ENCODE peak calls at places on chromosomes 3 and 15, in seven cellular contexts. N is neuronal stem cell, Z is H9, D is mesendoderm, B is IMR-90, X is H1, T is trophoblast cell. K is an unnamed sample.

GRCh38 chr3:87313641-87314040 is 37.3 kb upstream of the POU1F1 start:
- DNase-seq in N (no peak), Z (no peak), D (no peak), B (no peak), X (no peak), T (no peak), K (no peak)

GRCh38 chr3:181252626-181253025 is 263.1 kb upstream of the DNAJC19 start:
- DNase-seq in N (no peak), Z (no peak), D (no peak), B (no peak), X (no peak), T (no peak), K (no peak)

GRCh38 chr15:32901192-32901591 is 183.4 kb downstream of the GREM1 start:
- DNase-seq in N (no peak), Z (no peak), D (no peak), B (no peak), X (no peak), T (no peak), K (no peak)

GRCh38 chr3:124174910-124175874 is 183.3 kb upstream of the ROPN1 start:
- DNase-seq in N (no peak), Z (no peak), D (no peak), B (no peak), X (no peak), T (no peak), K (no peak)

GRCh38 chr15:70086636-70087035 is 11.1 kb downstream of the TLE3 start:
- DNase-seq in N (no peak), Z (no peak), D (no peak), B (no peak), X (no peak), T (no peak), K (no peak)

GRCh38 chr3:42013652-42014442 is 51.9 kb upstream of the ULK4 start:
- DNase-seq in N (no peak), Z (no peak), D (no peak), B (no peak), X (no peak), T (peak), K (no peak)

GRCh38 chr3:39146611-39147373 is 6.6 kb downstream of the CSRNP1 start:
- DNase-seq in N (no peak), Z (peak), D (peak), B (peak), X (no peak), T (peak), K (peak)

GRCh38 chr3:124699686-124700396 is 30.4 kb upstream of the UMPS start:
- DNase-seq in N (no peak), Z (no peak), D (no peak), B (no peak), X (no peak), T (no peak), K (no peak)

GRCh38 chr15:89329329-89330084 is 5.1 kb downstream of the POLG start:
- DNase-seq in N (no peak), Z (no peak), D (no peak), B (no peak), X (no peak), T (no peak), K (no peak)

GRCh38 chr3:173932624-173933023 is 535.1 kb downstream of the NLGN1 start:
- DNase-seq in N (no peak), Z (no peak), D (peak), B (peak), X (no peak), T (no peak), K (peak)

GRCh38 chr3:126925411-126926171 is 57.3 kb upstream of the PLXNA1 start:
- DNase-seq in N (no peak), Z (no peak), D (no peak), B (peak), X (no peak), T (no peak), K (peak)

GRCh38 chr15:31457631-31458526 is 131.2 kb downstream of the KLF13 start:
- DNase-seq in N (no peak), Z (peak), D (no peak), B (peak), X (no peak), T (no peak), K (peak)

GRCh38 chr3:27216955-27217552 is 152.1 kb downstream of the NEK10 start:
- DNase-seq in N (no peak), Z (no peak), D (no peak), B (peak), X (no peak), T (no peak), K (peak)

GRCh38 chr15:63373330-63373729 is 8.3 kb downstream of the CA12 start:
- DNase-seq in N (no peak), Z (no peak), D (no peak), B (no peak), X (no peak), T (no peak), K (no peak)

GRCh38 chr3:193744048-193744821 is 151.2 kb downstream of the OPA1 start:
- DNase-seq in N (no peak), Z (no peak), D (peak), B (no peak), X (no peak), T (no peak), K (peak)

GRCh38 chr3:42190701-42191442 is 75.1 kb downstream of the CCK start:
- DNase-seq in N (peak), Z (peak), D (peak), B (peak), X (no peak), T (peak), K (peak)

GRCh38 chr3:130504701-130505100 is 12.3 kb upstream of the COL6A6 start:
- DNase-seq in N (no peak), Z (no peak), D (no peak), B (no peak), X (no peak), T (no peak), K (no peak)

GRCh38 chr3:175059788-175060187 is 200.7 kb downstream of the NAALADL2 start:
- DNase-seq in N (no peak), Z (no peak), D (no peak), B (no peak), X (no peak), T (no peak), K (no peak)

GRCh38 chr3:20108869-20109268 is 68.6 kb downstream of the KAT2B start:
- DNase-seq in N (no peak), Z (no peak), D (no peak), B (no peak), X (no peak), T (no peak), K (no peak)

DNA sequence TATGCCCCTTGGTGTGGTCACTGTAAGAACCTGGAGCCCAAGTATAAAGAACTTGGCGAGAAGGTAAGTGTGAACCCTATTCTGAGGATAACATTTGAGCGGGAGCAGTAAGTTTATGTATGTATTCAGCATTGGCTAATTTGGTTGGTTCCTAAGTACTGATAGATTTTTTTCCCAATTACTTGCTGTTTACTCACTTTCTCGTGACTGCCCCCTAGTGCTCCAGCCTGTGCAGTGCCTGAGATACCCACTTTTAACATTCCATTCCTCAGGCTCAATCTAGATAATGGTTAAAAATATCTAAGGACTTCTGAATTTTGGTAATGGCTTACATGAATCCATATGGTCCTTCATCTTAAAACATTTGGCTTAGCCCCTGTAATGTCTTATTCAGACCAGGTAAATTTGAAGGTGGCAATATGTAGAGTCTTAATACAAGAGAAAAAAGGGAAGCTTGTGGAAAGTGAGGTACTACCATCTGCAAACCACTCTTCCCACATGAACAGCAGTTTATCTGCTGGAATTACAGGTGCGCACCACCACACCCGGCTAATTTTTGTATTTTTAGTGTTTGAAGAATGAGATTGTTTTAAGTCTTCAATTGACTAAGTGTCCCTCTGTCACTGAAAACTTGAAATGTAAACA is 7.1 kb downstream of the ELL3 start:
- DNase-seq in N (no peak), Z (peak), D (peak), B (peak), X (peak), T (peak), K (peak)
- H3K27ac ChIP-seq in N (no peak), Z (no peak), D (no peak), B (no peak), X (no peak), T (no peak), K (no peak)

DNA sequence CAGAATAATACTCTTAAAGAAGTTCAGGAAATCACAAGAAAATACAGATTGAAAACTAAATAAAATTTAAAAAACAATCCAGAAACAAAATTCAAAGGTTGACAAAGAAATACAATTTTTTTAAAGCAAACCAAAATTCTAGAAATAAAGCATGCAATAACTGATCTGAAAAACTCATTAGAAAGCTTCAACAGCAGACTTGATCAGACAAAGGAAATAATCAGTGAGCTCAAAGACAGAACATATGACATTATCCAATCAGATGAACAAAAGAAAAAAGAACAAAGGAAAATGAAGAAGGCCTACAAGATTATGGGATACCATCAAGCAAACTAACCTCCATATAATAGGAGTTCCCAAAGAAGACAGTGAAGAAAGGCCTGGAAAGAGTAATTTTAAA is 336.8 kb downstream of the RSL24D1 start:
- DNase-seq in N (no peak), Z (no peak), D (no peak), B (no peak), X (no peak), T (no peak), K (no peak)
- H3K4ac ChIP-seq in N (no peak), Z (no peak), D (no peak), B (no peak), X (no peak), T (no peak), K (no peak)

GRCh38 chr15:58264068-58264971 is 126.1 kb downstream of the AQP9 start:
- DNase-seq in N (no peak), Z (no peak), D (no peak), B (no peak), X (no peak), T (no peak), K (no peak)

GRCh38 chr15:58271410-58271809 is 133.2 kb downstream of the AQP9 start:
- DNase-seq in N (no peak), Z (no peak), D (no peak), B (no peak), X (no peak), T (no peak), K (no peak)

GRCh38 chr15:58268746-58269145 is 130.6 kb downstream of the AQP9 start:
- DNase-seq in N (no peak), Z (no peak), D (no peak), B (no peak), X (no peak), T (peak), K (no peak)

GRCh38 chr15:58269455-58270414 is 131.6 kb downstream of the AQP9 start:
- DNase-seq in N (peak), Z (peak), D (peak), B (peak), X (no peak), T (no peak), K (peak)

GRCh38 chr15:58267026-58267425 is 128.8 kb downstream of the AQP9 start:
- DNase-seq in N (no peak), Z (no peak), D (peak), B (no peak), X (no peak), T (no peak), K (no peak)
- H3K27ac ChIP-seq in N (no peak), Z (no peak), D (no peak), B (no peak), X (no peak), T (no peak), K (no peak)

DNA sequence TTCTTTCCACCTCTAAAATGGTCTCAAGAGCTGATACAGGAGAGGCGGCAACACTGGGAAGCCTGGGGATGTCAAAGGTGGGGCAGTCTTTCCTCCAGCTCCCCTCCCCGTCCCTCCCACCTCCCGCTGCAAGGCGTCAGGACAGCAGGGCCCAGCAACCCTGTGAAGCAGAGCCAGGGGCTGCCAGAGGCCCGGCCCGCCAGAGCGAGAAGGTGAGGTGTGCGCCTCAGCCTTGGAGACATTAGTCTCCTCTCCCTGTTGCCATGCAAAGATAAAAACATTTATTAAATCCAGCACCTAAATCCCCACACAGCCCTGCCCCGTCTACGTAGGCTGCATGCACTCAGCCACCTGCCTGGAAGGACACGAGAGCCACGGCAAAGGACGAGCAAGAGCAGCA is 75.6 kb downstream of the FAM174B start:
- DNase-seq in N (no peak), Z (peak), D (no peak), B (no peak), X (no peak), T (no peak), K (no peak)
- H3K4ac ChIP-seq in N (no peak), Z (no peak), D (no peak), B (no peak), X (no peak), T (no peak), K (no peak)